ENCODE peak calls at places on chromosomes 4 and X, in four cellular contexts. One of them, this sample, is unnamed.

GRCh38 chr4:184168406-184169019 is 49.2 kb downstream of the ENPP6 start:
- DNase-seq in endodermal cell: peak
- DNase-seq in BJ: no peak
- DNase-seq in left cardiac atrium: peak
- DNase-seq in this sample: peak

GRCh38 chr4:82457266-82457665 is 26.9 kb downstream of the ENOPH1 start:
- DNase-seq in endodermal cell: peak
- DNase-seq in BJ: no peak
- DNase-seq in left cardiac atrium: no peak
- DNase-seq in this sample: no peak

GRCh38 chrX:102696303-102696702 is 15.9 kb upstream of the GPRASP2 start:
- DNase-seq in endodermal cell: no peak
- DNase-seq in BJ: no peak
- DNase-seq in left cardiac atrium: no peak
- DNase-seq in this sample: no peak

GRCh38 chrX:111431007-111431406 is 19.0 kb upstream of the DCX start:
- DNase-seq in endodermal cell: no peak
- DNase-seq in BJ: no peak
- DNase-seq in left cardiac atrium: no peak
- DNase-seq in this sample: no peak

GRCh38 chrX:39499996-39500395 is 597.8 kb downstream of the BCOR start:
- DNase-seq in endodermal cell: no peak
- DNase-seq in BJ: no peak
- DNase-seq in left cardiac atrium: no peak
- DNase-seq in this sample: no peak

GRCh38 chrX:318739-319578 is at the start of gene GTPBP6:
- DNase-seq in endodermal cell: peak
- DNase-seq in BJ: peak
- DNase-seq in left cardiac atrium: peak
- DNase-seq in this sample: peak

GRCh38 chrX:22095306-22095705 is 63.2 kb downstream of the PHEX start:
- DNase-seq in endodermal cell: peak
- DNase-seq in BJ: no peak
- DNase-seq in left cardiac atrium: peak
- DNase-seq in this sample: no peak

GRCh38 chr4:2007804-2008670 is 737 bp downstream of the NELFA start:
- DNase-seq in endodermal cell: peak
- DNase-seq in BJ: no peak
- DNase-seq in left cardiac atrium: peak
- DNase-seq in this sample: no peak

GRCh38 chr4:12579172-12579571 is 905.0 kb downstream of the RAB28 start:
- DNase-seq in endodermal cell: no peak
- DNase-seq in BJ: no peak
- DNase-seq in left cardiac atrium: no peak
- DNase-seq in this sample: no peak

GRCh38 chrX:10089378-10089795 is 67.4 kb upstream of the CLCN4 start:
- DNase-seq in endodermal cell: no peak
- DNase-seq in BJ: no peak
- DNase-seq in left cardiac atrium: no peak
- DNase-seq in this sample: no peak